ENCODE peak calls at places on chromosomes 7 and 10, in five cellular contexts. D, X, A, Z and E are unnamed samples. For H3K36me3 and H3K27me3, the result is how much of the 10 kb centered on the place peaks cover.

GRCh38 chr7:93055543-93056107 is 62.2 kb downstream of the SAMD9 start:
- DNase-seq in D (peak), X (no peak), A (no peak), Z (peak), E (no peak)

GRCh38 chr7:151801782-151802468 is 75.0 kb downstream of the PRKAG2 start:
- DNase-seq in D (no peak), X (peak), A (no peak), Z (no peak), E (no peak)

GRCh38 chr10:84256510-84257342 is 11.9 kb downstream of the RGR start:
- DNase-seq in D (peak), X (peak), A (no peak), Z (peak), E (peak)

GRCh38 chr7:90661290-90662151 is 65.4 kb downstream of the CDK14 start:
- DNase-seq in D (no peak), X (no peak), A (no peak), Z (no peak), E (no peak)

GRCh38 chr7:158821173-158822021 is 7.9 kb downstream of the ESYT2 start:
- DNase-seq in D (peak), X (no peak), A (no peak), Z (no peak), E (no peak)

GRCh38 chr10:101145750-101146391 is 14.8 kb downstream of the TLX1 start:
- DNase-seq in D (no peak), X (no peak), A (no peak), Z (no peak), E (no peak)

GRCh38 chr7:82211333-82211732 is 232.2 kb downstream of the CACNA2D1 start:
- DNase-seq in D (no peak), X (no peak), A (no peak), Z (no peak), E (no peak)

GRCh38 chr7:156942708-156943090 is 6.8 kb upstream of the NOM1 start:
- DNase-seq in D (no peak), X (no peak), A (no peak), Z (no peak), E (no peak)

GRCh38 chr7:69898189-69898588 is 299.9 kb downstream of the AUTS2 start:
- DNase-seq in D (no peak), X (no peak), A (no peak), Z (no peak), E (no peak)

GRCh38 chr7:102415685-102416225 is 17.6 kb upstream of the ORAI2 start:
- DNase-seq in D (no peak), X (peak), A (no peak), Z (peak), E (peak)

GRCh38 chr7:33054261-33054964 is 8.2 kb downstream of the NT5C3A start:
- DNase-seq in D (peak), X (no peak), A (no peak), Z (peak), E (no peak)

GRCh38 chr7:67738-68395 is 124.5 kb upstream of the FAM20C start:
- DNase-seq in D (no peak), X (no peak), A (no peak), Z (no peak), E (no peak)

GRCh38 chr10:87585565-87586514 is 73.8 kb upstream of the PAPSS2 start:
- DNase-seq in D (no peak), X (peak), A (no peak), Z (no peak), E (no peak)

GRCh38 chr7:6160191-6160623 is 112.2 kb downstream of the CYTH3 start:
- DNase-seq in D (peak), X (peak), A (peak), Z (no peak), E (no peak)

GRCh38 chr7:71457881-71458590 is 326.1 kb downstream of the GALNT17 start:
- DNase-seq in D (no peak), X (no peak), A (no peak), Z (no peak), E (no peak)

GRCh38 chr7:42876182-42877068 is 35.4 kb downstream of the C7orf25 start:
- DNase-seq in D (peak), X (peak), A (peak), Z (peak), E (no peak)

GRCh38 chr7:751826-752225 is 24.7 kb upstream of the PRKAR1B start:
- DNase-seq in D (no peak), X (no peak), A (no peak), Z (no peak), E (no peak)

GRCh38 chr10:115981056-115981455 is 291.9 kb downstream of the GFRA1 start:
- DNase-seq in D (no peak), X (no peak), A (no peak), Z (no peak), E (no peak)

GRCh38 chr10:43396061-43396927 is 12.7 kb downstream of the HNRNPF start:
- DNase-seq in D (peak), X (peak), A (peak), Z (peak), E (peak)

GRCh38 chr10:114987995-114988394 is 50.0 kb downstream of the TRUB1 start:
- DNase-seq in D (peak), X (no peak), A (no peak), Z (no peak), E (no peak)

GRCh38 chr7:22572292-22572691 is 72.3 kb upstream of the STEAP1B start:
- DNase-seq in D (peak), X (no peak), A (no peak), Z (no peak), E (no peak)

GRCh38 chr10:33571616-33572015 is 237.1 kb upstream of the NRP1 start:
- DNase-seq in D (peak), X (no peak), A (no peak), Z (no peak), E (no peak)

GRCh38 chr7:100483728-100484635 is at the start of gene NYAP1:
- DNase-seq in D (peak), X (peak), A (peak), Z (peak), E (peak)

GRCh38 chr7:100481466-100481865 is 2.3 kb upstream of the NYAP1 start:
- DNase-seq in D (no peak), X (no peak), A (no peak), Z (no peak), E (no peak)

GRCh38 chr7:100483101-100483727 is 513 bp upstream of the NYAP1 start:
- DNase-seq in D (peak), X (peak), A (peak), Z (peak), E (peak)

GRCh38 chr7:100484636-100485114 is 948 bp downstream of the NYAP1 start:
- DNase-seq in D (no peak), X (no peak), A (no peak), Z (no peak), E (no peak)

DNA sequence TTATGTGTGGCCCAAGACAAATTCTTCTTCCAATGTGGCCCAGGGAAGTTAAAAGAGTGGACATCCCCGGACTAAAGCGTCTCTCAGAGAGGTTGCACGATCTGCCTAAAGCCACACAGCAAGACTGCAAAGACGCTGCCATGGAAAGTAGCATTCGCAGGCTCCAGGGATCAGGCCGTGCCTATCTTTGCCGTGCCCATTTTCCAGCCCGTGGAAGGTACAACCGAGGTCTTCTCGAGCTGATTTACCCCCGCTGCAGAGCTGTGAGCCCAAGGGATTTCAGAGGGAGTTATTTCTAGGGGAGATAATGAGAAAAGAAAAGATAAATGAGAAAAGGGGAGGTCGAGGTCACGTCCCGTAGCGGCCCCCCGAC is 1.0 kb upstream of the NYAP1 start:
- DNase-seq in D (no peak), X (no peak), A (no peak), Z (no peak), E (no peak)
- H3K4me3 ChIP-seq in D (peak), X (peak), A (peak), Z (no peak), E (peak)

DNA sequence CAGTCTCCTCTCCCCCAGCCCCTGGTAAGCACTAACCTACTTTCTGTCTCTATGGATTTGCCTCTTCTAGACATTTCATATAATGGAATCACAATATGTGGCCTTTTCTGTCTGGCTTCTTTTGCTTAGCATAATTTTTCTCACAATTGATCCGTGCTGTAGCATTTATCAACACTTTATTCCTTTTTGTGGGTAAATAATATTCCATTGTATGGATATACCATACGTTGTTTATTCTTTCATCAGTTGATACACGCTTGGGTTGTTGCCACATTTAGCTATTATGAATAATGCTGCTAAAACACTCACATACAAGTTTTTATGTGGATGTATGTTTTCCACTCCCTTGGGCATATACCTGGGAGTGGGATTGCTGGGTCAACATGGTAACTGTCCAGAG is 25.8 kb downstream of the MCM10 start:
- DNase-seq in D (no peak), X (no peak), A (no peak), Z (no peak), E (no peak)
- H3K36me3 ChIP-seq in D (under half), X (under half), A (under half), Z (under half), E (under half)

DNA sequence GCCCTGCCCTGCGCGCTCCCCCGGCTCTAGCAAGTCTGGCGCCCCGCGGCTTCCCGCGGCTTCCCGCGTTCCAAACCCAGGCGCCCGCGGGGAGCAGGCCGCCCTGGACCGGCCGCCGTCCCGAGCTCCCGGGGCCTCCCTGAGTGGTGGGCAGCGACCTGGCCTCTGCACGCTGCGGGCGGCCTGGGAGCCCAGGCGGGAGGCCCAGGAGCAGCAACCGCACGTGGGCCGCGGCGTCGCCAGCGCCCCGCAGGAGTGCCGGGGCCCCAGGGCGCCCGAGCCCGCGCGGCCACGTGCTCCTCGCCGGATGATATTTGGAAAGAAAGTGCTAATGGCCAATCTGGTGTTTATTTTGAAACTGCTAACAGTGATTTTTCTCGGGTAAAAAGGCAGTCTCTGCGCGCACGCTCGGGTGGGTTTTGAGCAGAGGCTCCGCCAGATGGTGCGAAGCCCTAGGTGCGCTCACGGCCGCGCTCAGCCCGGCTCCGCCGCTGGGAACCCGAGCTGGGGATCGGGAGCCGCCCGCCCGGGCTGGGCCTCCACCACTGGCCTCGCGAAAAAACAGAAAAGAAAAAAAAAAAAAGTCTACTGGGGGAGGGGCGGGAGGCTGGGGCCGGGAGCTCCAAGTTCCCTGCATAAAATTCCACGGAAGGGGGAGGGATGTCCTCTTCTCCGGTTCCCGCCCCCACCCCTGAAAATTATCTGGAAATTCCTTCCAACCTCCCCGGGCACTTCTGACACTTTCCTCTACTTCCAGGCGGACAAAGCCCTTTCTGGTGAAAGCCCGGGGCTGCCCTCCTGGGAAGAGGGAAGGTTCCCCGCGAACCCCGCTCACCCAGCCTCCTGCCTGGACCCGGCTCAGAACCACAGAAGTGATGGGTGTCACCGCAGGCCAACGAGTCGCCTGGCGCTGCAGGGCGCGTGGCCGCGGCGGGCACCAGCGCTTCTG is 4.3 kb downstream of the EBF3 start:
- DNase-seq in D (no peak), X (no peak), A (no peak), Z (no peak), E (no peak)
- H3K27me3 ChIP-seq in D (under half), X (half or more), A (half or more), Z (under half), E (under half)

GRCh38 chr10:120644549-120645410 is 187.8 kb downstream of the PLPP4 start:
- DNase-seq in D (no peak), X (no peak), A (no peak), Z (no peak), E (no peak)
- H3K4me3 ChIP-seq in D (no peak), X (no peak), A (no peak), Z (no peak), E (no peak)

DNA sequence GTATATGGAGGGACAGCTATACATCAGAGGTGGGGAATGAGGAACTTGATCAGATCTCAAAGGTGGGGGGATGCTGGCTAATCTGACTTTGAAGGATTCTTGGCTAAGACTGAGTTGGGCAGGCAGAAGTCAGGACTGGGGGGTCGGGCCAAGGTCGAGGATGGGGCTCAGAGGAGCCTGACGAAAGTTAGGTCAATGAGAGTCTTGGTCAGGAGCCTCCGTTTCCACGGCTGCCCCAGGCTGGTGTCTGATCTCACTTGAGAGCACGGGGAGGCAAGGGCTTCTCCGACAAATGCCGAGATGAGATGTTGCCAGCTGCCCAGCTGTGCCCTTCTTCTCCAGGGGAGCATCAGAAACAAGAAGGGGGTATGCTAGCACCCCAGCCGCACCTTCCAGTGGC is 5.7 kb downstream of the SLC29A3 start:
- DNase-seq in D (no peak), X (no peak), A (no peak), Z (no peak), E (no peak)
- H3K36me3 ChIP-seq in D (under half), X (under half), A (under half), Z (under half), E (under half)

DNA sequence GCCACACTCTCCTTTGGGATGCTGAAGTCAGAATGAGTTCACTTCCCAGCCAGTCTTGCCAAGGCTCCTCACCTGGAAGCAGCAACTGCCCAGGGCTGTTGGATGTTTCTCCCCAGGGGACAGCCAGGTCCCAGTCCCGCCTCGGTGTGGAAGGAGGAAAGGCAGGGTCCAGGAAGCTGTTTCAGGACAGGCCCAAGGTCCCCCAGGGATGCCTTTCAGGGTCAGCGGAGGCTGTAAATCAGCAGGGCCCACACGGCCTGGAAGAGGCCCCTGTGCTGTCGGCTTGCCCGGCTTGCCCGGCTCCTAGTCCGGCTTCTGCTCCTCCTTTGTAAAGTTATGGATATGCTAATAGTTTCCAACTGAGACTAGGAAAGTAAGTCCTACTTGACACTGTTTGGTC is 10.3 kb downstream of the IKZF1 start:
- DNase-seq in D (no peak), X (no peak), A (no peak), Z (no peak), E (no peak)
- H3K27me3 ChIP-seq in D (under half), X (under half), A (under half), Z (under half), E (under half)

GRCh38 chr7:1968397-1969111 is 264.2 kb downstream of the MAD1L1 start:
- DNase-seq in D (no peak), X (no peak), A (no peak), Z (no peak), E (no peak)

GRCh38 chr7:1964913-1965578 is 267.7 kb downstream of the MAD1L1 start:
- DNase-seq in D (no peak), X (no peak), A (no peak), Z (no peak), E (no peak)

GRCh38 chr7:1965579-1966294 is 267.0 kb downstream of the MAD1L1 start:
- DNase-seq in D (no peak), X (no peak), A (no peak), Z (no peak), E (no peak)

GRCh38 chr7:1967512-1968396 is 265.0 kb downstream of the MAD1L1 start:
- DNase-seq in D (no peak), X (no peak), A (no peak), Z (no peak), E (no peak)

DNA sequence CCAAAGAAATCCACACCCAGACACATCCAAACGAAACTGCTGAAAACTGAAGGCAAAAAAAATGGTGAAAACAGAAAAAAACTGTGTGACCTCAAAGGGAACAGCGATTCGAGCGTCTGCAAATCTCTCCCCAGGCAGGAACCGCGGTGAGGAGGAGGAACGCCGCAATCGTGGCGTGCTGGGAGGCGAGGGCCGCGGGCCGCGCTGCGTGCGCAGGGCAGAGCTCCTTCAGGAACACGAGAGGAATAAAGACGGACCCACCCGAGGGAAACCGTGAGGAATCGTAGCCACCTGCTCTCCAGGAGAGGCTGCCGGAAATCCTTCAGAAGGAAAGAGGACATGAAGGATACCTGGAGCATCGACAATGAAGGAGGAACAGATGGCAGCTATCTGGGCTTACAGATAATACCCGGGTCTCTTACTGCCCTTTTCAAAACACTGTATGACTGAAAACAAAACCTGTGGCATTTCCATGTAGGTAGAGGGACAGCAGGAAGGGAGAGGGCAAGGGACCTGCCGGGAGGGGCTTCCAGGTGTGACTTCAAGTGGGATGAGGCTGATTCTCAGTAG is 266.0 kb downstream of the MAD1L1 start:
- DNase-seq in D (no peak), X (no peak), A (no peak), Z (no peak), E (no peak)
- H3K4me3 ChIP-seq in D (no peak), X (no peak), A (no peak), Z (no peak), E (no peak)

DNA sequence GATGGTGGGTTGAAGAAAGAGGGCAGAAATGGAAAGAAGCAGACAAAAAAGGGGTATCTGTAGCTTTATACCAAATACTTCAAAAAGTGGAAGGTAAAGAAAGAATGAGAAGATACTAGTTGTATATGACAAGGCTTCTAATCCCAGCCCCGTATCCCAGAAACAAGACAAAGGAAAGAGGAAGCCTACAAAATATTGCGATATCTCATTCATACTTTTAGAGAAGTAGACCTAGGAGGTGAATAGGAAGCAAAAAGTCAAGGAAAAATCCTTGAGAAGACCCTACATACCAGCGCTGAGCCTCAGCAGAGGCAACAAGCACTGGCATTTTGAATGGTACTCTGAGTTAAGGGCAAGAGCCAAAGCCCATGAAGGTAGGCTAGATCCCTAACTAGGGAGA is 26.6 kb downstream of the PHTF2 start:
- DNase-seq in D (no peak), X (no peak), A (no peak), Z (no peak), E (no peak)
- H3K36me3 ChIP-seq in D (under half), X (under half), A (under half), Z (under half), E (under half)

GRCh38 chr10:133253313-133253955 is 15.8 kb downstream of the VENTX start:
- DNase-seq in D (no peak), X (no peak), A (no peak), Z (no peak), E (no peak)
- H3K27me3 ChIP-seq in D (under half), X (under half), A (under half), Z (under half), E (under half)